ENCODE peak calls at places on chromosomes 11 and 22, in eight cellular contexts. One of them, this sample, is unnamed. For H3K4me1, the result is how much of the 10 kb centered on the place peaks cover.

GRCh38 chr11:110295086-110295485 is 1.3 kb downstream of the RDX start:
- DNase-seq in Peyer's patch: no peak
- DNase-seq in mammary epithelial cell: no peak
- DNase-seq in heart left ventricle: no peak
- DNase-seq in esophagus squamous epithelium: no peak
- DNase-seq in sigmoid colon: no peak
- DNase-seq in cardiac muscle cell: no peak
- DNase-seq in psoas muscle: no peak
- DNase-seq in this sample: no peak

GRCh38 chr11:2102132-2102882 is 36.9 kb downstream of the IGF2 start:
- DNase-seq in esophagus squamous epithelium: no peak
- DNase-seq in heart left ventricle: peak
- DNase-seq in mammary epithelial cell: no peak
- DNase-seq in Peyer's patch: no peak
- DNase-seq in psoas muscle: no peak
- DNase-seq in sigmoid colon: peak
- DNase-seq in cardiac muscle cell: no peak
- DNase-seq in this sample: no peak

GRCh38 chr11:87137711-87138110 is 100.0 kb downstream of the TMEM135 start:
- DNase-seq in cardiac muscle cell: no peak
- DNase-seq in esophagus squamous epithelium: no peak
- DNase-seq in Peyer's patch: no peak
- DNase-seq in sigmoid colon: no peak
- DNase-seq in heart left ventricle: no peak
- DNase-seq in psoas muscle: no peak
- DNase-seq in mammary epithelial cell: no peak
- DNase-seq in this sample: no peak

GRCh38 chr11:12792590-12792989 is 118.4 kb downstream of the TEAD1 start:
- DNase-seq in cardiac muscle cell: no peak
- DNase-seq in mammary epithelial cell: peak
- DNase-seq in sigmoid colon: no peak
- DNase-seq in heart left ventricle: no peak
- DNase-seq in esophagus squamous epithelium: no peak
- DNase-seq in Peyer's patch: no peak
- DNase-seq in psoas muscle: no peak
- DNase-seq in this sample: no peak

GRCh38 chr22:39179401-39179827 is 26.9 kb upstream of the CBX7 start:
- DNase-seq in psoas muscle: no peak
- DNase-seq in sigmoid colon: no peak
- DNase-seq in Peyer's patch: no peak
- DNase-seq in esophagus squamous epithelium: no peak
- DNase-seq in mammary epithelial cell: no peak
- DNase-seq in cardiac muscle cell: peak
- DNase-seq in heart left ventricle: peak
- DNase-seq in this sample: no peak

GRCh38 chr22:20464096-20464614 is 26.5 kb upstream of the SCARF2 start:
- DNase-seq in esophagus squamous epithelium: no peak
- DNase-seq in mammary epithelial cell: no peak
- DNase-seq in Peyer's patch: peak
- DNase-seq in heart left ventricle: no peak
- DNase-seq in psoas muscle: no peak
- DNase-seq in sigmoid colon: no peak
- DNase-seq in cardiac muscle cell: no peak
- DNase-seq in this sample: no peak

GRCh38 chr11:65789230-65790103 is 2.6 kb downstream of the OVOL1 start:
- DNase-seq in sigmoid colon: no peak
- DNase-seq in Peyer's patch: no peak
- DNase-seq in cardiac muscle cell: no peak
- DNase-seq in heart left ventricle: no peak
- DNase-seq in esophagus squamous epithelium: no peak
- DNase-seq in mammary epithelial cell: no peak
- DNase-seq in psoas muscle: no peak
- DNase-seq in this sample: no peak

GRCh38 chr11:99534812-99535211 is 514.1 kb downstream of the CNTN5 start:
- DNase-seq in heart left ventricle: no peak
- DNase-seq in cardiac muscle cell: no peak
- DNase-seq in esophagus squamous epithelium: no peak
- DNase-seq in psoas muscle: no peak
- DNase-seq in sigmoid colon: no peak
- DNase-seq in Peyer's patch: no peak
- DNase-seq in mammary epithelial cell: no peak
- DNase-seq in this sample: no peak

GRCh38 chr11:105220175-105220574 is 80.6 kb upstream of the CARD18 start:
- DNase-seq in mammary epithelial cell: no peak
- DNase-seq in Peyer's patch: no peak
- DNase-seq in heart left ventricle: no peak
- DNase-seq in psoas muscle: no peak
- DNase-seq in esophagus squamous epithelium: no peak
- DNase-seq in sigmoid colon: no peak
- DNase-seq in cardiac muscle cell: no peak
- DNase-seq in this sample: no peak

GRCh38 chr11:82981852-82982251 is 80.3 kb downstream of the DDIAS start:
- DNase-seq in heart left ventricle: no peak
- DNase-seq in esophagus squamous epithelium: no peak
- DNase-seq in mammary epithelial cell: no peak
- DNase-seq in sigmoid colon: no peak
- DNase-seq in psoas muscle: no peak
- DNase-seq in Peyer's patch: no peak
- DNase-seq in cardiac muscle cell: no peak
- DNase-seq in this sample: no peak

GRCh38 chr11:72278911-72279310 is 34.9 kb upstream of the PHOX2A start:
- DNase-seq in psoas muscle: no peak
- DNase-seq in cardiac muscle cell: no peak
- DNase-seq in mammary epithelial cell: peak
- DNase-seq in Peyer's patch: no peak
- DNase-seq in heart left ventricle: no peak
- DNase-seq in esophagus squamous epithelium: no peak
- DNase-seq in sigmoid colon: no peak
- DNase-seq in this sample: peak

GRCh38 chr11:128709402-128709801 is 15.5 kb downstream of the FLI1 start:
- DNase-seq in Peyer's patch: no peak
- DNase-seq in cardiac muscle cell: no peak
- DNase-seq in heart left ventricle: peak
- DNase-seq in esophagus squamous epithelium: no peak
- DNase-seq in mammary epithelial cell: peak
- DNase-seq in psoas muscle: no peak
- DNase-seq in sigmoid colon: no peak
- DNase-seq in this sample: peak
- H3K27ac ChIP-seq in Peyer's patch: no peak
- H3K27ac ChIP-seq in cardiac muscle cell: no peak
- H3K27ac ChIP-seq in heart left ventricle: peak
- H3K27ac ChIP-seq in esophagus squamous epithelium: peak
- H3K27ac ChIP-seq in mammary epithelial cell: peak
- H3K27ac ChIP-seq in psoas muscle: peak
- H3K27ac ChIP-seq in sigmoid colon: no peak
- H3K27ac ChIP-seq in this sample: no peak

GRCh38 chr11:14565845-14566244 is 45.7 kb upstream of the PSMA1 start:
- DNase-seq in sigmoid colon: no peak
- DNase-seq in heart left ventricle: no peak
- DNase-seq in Peyer's patch: no peak
- DNase-seq in psoas muscle: no peak
- DNase-seq in esophagus squamous epithelium: no peak
- DNase-seq in cardiac muscle cell: no peak
- DNase-seq in mammary epithelial cell: no peak
- DNase-seq in this sample: no peak

GRCh38 chr11:14566331-14567063 is 46.3 kb upstream of the PSMA1 start:
- DNase-seq in esophagus squamous epithelium: no peak
- DNase-seq in mammary epithelial cell: no peak
- DNase-seq in psoas muscle: no peak
- DNase-seq in heart left ventricle: no peak
- DNase-seq in sigmoid colon: no peak
- DNase-seq in Peyer's patch: no peak
- DNase-seq in cardiac muscle cell: no peak
- DNase-seq in this sample: no peak

DNA sequence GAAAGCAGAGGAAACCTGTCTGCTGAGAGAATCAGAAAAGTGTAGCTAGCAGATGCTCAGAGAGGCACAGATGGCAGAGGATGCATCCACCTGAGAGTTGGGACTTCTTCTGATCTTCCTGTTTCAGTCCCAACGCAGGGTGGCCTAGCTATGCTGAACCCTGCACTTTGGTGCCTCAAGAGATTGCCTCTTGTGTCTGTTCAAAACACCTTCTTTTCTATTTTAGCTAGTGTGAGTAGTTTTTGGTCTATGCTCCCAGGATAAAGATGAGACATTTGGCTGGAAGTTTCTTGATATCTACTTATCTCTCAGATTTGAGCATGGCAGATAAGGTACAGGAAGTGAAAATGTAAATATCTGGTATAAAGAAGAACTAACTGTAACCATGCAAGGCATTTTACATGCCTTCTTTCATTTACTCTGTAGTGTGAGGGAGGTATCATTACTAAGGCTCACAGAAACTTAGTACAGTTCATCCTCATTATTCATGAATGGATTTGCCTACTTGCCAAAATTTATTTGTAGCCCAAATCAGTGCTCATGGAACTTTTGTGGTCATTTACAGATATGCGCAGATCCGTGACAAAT is 47.0 kb upstream of the PSMA1 start:
- DNase-seq in mammary epithelial cell: no peak
- DNase-seq in esophagus squamous epithelium: no peak
- DNase-seq in heart left ventricle: no peak
- DNase-seq in psoas muscle: no peak
- DNase-seq in cardiac muscle cell: no peak
- DNase-seq in sigmoid colon: no peak
- DNase-seq in Peyer's patch: no peak
- DNase-seq in this sample: no peak
- H3K4me1 ChIP-seq in mammary epithelial cell: under half
- H3K4me1 ChIP-seq in esophagus squamous epithelium: under half
- H3K4me1 ChIP-seq in heart left ventricle: under half
- H3K4me1 ChIP-seq in psoas muscle: under half
- H3K4me1 ChIP-seq in cardiac muscle cell: under half
- H3K4me1 ChIP-seq in sigmoid colon: under half
- H3K4me1 ChIP-seq in Peyer's patch: under half
- H3K4me1 ChIP-seq in this sample: under half

DNA sequence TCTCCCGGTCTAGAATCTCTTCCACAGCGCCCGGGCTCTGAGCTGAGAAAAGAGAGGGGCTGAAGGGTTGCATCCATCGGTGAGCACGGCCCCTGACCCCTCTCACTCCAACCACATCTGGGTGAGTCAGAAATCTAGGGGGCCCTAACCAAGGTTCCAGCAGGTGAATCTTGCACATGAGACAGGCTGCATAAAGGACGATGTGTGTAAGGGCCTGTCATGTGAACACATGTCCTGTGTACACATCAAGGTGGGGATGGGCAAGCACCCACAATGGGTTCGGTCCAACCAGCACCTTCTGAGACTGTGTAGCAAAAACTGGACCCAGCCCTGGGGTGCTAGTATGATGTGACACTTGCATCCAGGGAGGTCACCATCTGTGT is 1.2 kb downstream of the BET1L start:
- DNase-seq in esophagus squamous epithelium: no peak
- DNase-seq in psoas muscle: no peak
- DNase-seq in cardiac muscle cell: no peak
- DNase-seq in Peyer's patch: no peak
- DNase-seq in heart left ventricle: no peak
- DNase-seq in mammary epithelial cell: no peak
- DNase-seq in sigmoid colon: peak
- DNase-seq in this sample: no peak
- H3K27ac ChIP-seq in esophagus squamous epithelium: peak
- H3K27ac ChIP-seq in psoas muscle: peak
- H3K27ac ChIP-seq in cardiac muscle cell: no peak
- H3K27ac ChIP-seq in Peyer's patch: no peak
- H3K27ac ChIP-seq in heart left ventricle: peak
- H3K27ac ChIP-seq in mammary epithelial cell: no peak
- H3K27ac ChIP-seq in sigmoid colon: peak
- H3K27ac ChIP-seq in this sample: no peak

DNA sequence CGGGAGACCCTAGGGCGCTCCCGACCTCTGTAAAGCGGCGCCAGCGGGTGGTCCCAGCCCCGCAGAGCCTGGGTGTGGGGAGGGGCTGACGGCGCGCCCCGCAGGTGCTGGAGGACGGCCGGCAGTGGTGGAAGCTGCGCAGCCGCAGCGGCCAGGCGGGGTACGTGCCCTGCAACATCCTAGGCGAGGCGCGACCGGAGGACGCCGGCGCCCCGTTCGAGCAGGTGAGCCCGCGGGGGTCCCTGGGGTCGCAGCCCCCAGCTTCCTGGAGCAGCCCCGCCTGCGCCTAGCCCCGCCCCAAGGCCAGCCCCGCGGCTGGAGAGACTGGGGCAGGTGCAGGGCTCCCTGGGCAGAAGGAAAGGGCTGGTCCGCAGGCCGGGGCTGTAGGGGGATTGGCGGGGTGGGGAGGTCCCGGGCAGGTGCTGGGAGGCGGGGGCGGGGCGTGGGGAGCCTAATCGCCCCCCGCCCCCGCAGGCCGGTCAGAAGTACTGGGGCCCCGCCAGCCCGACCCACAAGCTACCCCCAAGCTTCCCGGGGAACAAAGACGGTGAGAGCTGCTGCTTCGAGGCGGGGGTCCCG is 19.7 kb downstream of the EPS8L2 start:
- DNase-seq in Peyer's patch: no peak
- DNase-seq in sigmoid colon: no peak
- DNase-seq in cardiac muscle cell: no peak
- DNase-seq in mammary epithelial cell: no peak
- DNase-seq in esophagus squamous epithelium: no peak
- DNase-seq in heart left ventricle: no peak
- DNase-seq in psoas muscle: peak
- DNase-seq in this sample: no peak
- H3K4me1 ChIP-seq in Peyer's patch: under half
- H3K4me1 ChIP-seq in sigmoid colon: under half
- H3K4me1 ChIP-seq in cardiac muscle cell: under half
- H3K4me1 ChIP-seq in mammary epithelial cell: half or more
- H3K4me1 ChIP-seq in esophagus squamous epithelium: half or more
- H3K4me1 ChIP-seq in heart left ventricle: under half
- H3K4me1 ChIP-seq in psoas muscle: under half
- H3K4me1 ChIP-seq in this sample: under half